ENCODE peak calls at places on chromosome 3, in ten cellular contexts. V is HepG2, C is stomach, E is K562, I is breast epithelium, D is suprapubic skin, X is HCT116, B is SK-N-SH, L is GM23338, W is sigmoid colon. A is an unnamed sample.

GRCh38 chr3:116046350-116046749 is 398.9 kb downstream of the LSAMP start:
- DNase-seq in E (no peak), D (no peak), C (no peak), B (peak; percentile 65), I (no peak), L (no peak), V (no peak), X (no peak), W (no peak), A (no peak)

GRCh38 chr3:64885055-64885454 is 197.3 kb upstream of the ADAMTS9 start:
- DNase-seq in B (no peak), V (no peak), I (no peak), C (no peak), W (no peak), E (no peak), X (no peak), D (no peak), L (no peak), A (no peak)

GRCh38 chr3:69866988-69867720 is 127.9 kb downstream of the MITF start:
- DNase-seq in I (no peak), C (no peak), X (no peak), D (no peak), W (no peak), L (no peak), E (no peak), V (no peak), B (no peak), A (no peak)

GRCh38 chr3:116306720-116307119 is 138.6 kb downstream of the LSAMP start:
- DNase-seq in C (no peak), I (no peak), D (no peak), L (peak; percentile 44), W (no peak), B (no peak), E (no peak), V (no peak), X (no peak), A (no peak)

GRCh38 chr3:114680299-114680698 is 386.5 kb downstream of the TIGIT start:
- DNase-seq in V (no peak), L (no peak), B (no peak), I (no peak), X (no peak), D (no peak), E (no peak), C (no peak), W (no peak), A (no peak)

GRCh38 chr3:172808969-172809546 is 58.5 kb downstream of the ECT2 start:
- DNase-seq in V (peak; percentile 7), L (peak; percentile 46), D (no peak), E (peak; percentile 47), C (no peak), W (no peak), B (no peak), I (no peak), X (peak; percentile 21), A (no peak)

GRCh38 chr3:29755416-29755815 is 474.5 kb downstream of the RBMS3 start:
- DNase-seq in I (no peak), W (no peak), B (no peak), D (no peak), X (no peak), E (no peak), V (no peak), C (no peak), L (no peak), A (no peak)

GRCh38 chr3:129974451-129975331 is at the start of gene TRH:
- DNase-seq in B (peak; percentile 68), E (no peak), V (no peak), L (peak; percentile 63), W (no peak), I (no peak), C (no peak), X (no peak), D (no peak), A (no peak)

GRCh38 chr3:95217661-95218060 is 1154.8 kb downstream of the NSUN3 start:
- DNase-seq in L (no peak), D (no peak), I (no peak), W (no peak), E (no peak), C (no peak), X (no peak), V (no peak), B (no peak), A (no peak)

GRCh38 chr3:5250467-5251195 is 63.1 kb downstream of the EDEM1 start:
- DNase-seq in C (peak; percentile 41), B (peak; percentile 37), V (peak; percentile 62), E (no peak), L (no peak), W (no peak), I (peak; percentile 20), D (peak; percentile 8), X (no peak), A (peak; percentile 15)

GRCh38 chr3:107928084-107928445 is 162.8 kb downstream of the CD47 start:
- DNase-seq in L (peak; percentile 54), I (no peak), X (no peak), D (no peak), B (peak; percentile 49), C (no peak), W (no peak), V (no peak), E (no peak), A (peak; percentile 8)

GRCh38 chr3:17140670-17141505 is 256.1 kb downstream of the PLCL2 start:
- DNase-seq in I (no peak), L (no peak), D (no peak), C (no peak), W (no peak), V (no peak), B (no peak), E (no peak), X (no peak), A (no peak)

GRCh38 chr3:75985432-75985831 is 200.1 kb upstream of the ZNF717 start:
- DNase-seq in E (no peak), X (no peak), I (no peak), C (no peak), V (no peak), D (no peak), B (no peak), W (no peak), L (no peak), A (no peak)

GRCh38 chr3:13110678-13111116 is 37.5 kb upstream of the IQSEC1 start:
- DNase-seq in D (no peak), W (no peak), B (no peak), I (peak; percentile 57), X (no peak), E (no peak), C (no peak), L (no peak), V (no peak), A (peak; percentile 67)

GRCh38 chr3:46662771-46663551 is 30.5 kb downstream of the ALS2CL start:
- DNase-seq in W (peak; percentile 68), V (no peak), D (peak; percentile 80), E (no peak), L (no peak), X (no peak), I (peak; percentile 33), B (peak; percentile 27), C (peak; percentile 28), A (peak; percentile 18)

GRCh38 chr3:63333815-63334214 is 55.7 kb downstream of the SYNPR start:
- DNase-seq in V (no peak), W (no peak), C (no peak), B (no peak), L (peak; percentile 41), E (no peak), D (no peak), X (no peak), I (no peak), A (no peak)

GRCh38 chr3:53824795-53825194 is 21.4 kb downstream of the CHDH start:
- DNase-seq in L (no peak), E (no peak), D (peak; percentile 23), W (peak; percentile 22), C (peak; percentile 9), V (no peak), B (no peak), X (no peak), I (no peak), A (no peak)

GRCh38 chr3:10738688-10739372 is 77.2 kb upstream of the SLC6A11 start:
- DNase-seq in C (peak; percentile 71), I (peak; percentile 64), X (peak; percentile 43), E (peak; percentile 82), B (peak; percentile 81), D (no peak), L (peak; percentile 91), V (peak; percentile 38), W (peak; percentile 80), A (peak; percentile 63)
- TF ChIP-seq POLR2AphosphoS5 in C (no peak), I (no peak), X (no peak), E (no peak), B (no peak), D (no peak), L (no peak), V (no peak), W (no peak), A (no peak)

GRCh38 chr3:194869482-194870169 is 183.9 kb downstream of the FAM43A start:
- DNase-seq in V (no peak), W (no peak), L (no peak), X (peak; percentile 69), B (no peak), D (no peak), I (no peak), E (no peak), C (no peak), A (no peak)
- H3K4me1 ChIP-seq in V (peaks cover 16% of the 10 kb centered on the region), W (peaks cover 11% of the 10 kb centered on the region), L (peaks cover 18% of the 10 kb centered on the region), X (peaks cover 37% of the 10 kb centered on the region), B (peaks cover 32% of the 10 kb centered on the region), D (peaks cover 38% of the 10 kb centered on the region), I (peaks cover 10% of the 10 kb centered on the region), E (no peaks in the 10 kb centered on the region), C (peaks cover 33% of the 10 kb centered on the region), A (peaks cover 64% of the 10 kb centered on the region)

DNA sequence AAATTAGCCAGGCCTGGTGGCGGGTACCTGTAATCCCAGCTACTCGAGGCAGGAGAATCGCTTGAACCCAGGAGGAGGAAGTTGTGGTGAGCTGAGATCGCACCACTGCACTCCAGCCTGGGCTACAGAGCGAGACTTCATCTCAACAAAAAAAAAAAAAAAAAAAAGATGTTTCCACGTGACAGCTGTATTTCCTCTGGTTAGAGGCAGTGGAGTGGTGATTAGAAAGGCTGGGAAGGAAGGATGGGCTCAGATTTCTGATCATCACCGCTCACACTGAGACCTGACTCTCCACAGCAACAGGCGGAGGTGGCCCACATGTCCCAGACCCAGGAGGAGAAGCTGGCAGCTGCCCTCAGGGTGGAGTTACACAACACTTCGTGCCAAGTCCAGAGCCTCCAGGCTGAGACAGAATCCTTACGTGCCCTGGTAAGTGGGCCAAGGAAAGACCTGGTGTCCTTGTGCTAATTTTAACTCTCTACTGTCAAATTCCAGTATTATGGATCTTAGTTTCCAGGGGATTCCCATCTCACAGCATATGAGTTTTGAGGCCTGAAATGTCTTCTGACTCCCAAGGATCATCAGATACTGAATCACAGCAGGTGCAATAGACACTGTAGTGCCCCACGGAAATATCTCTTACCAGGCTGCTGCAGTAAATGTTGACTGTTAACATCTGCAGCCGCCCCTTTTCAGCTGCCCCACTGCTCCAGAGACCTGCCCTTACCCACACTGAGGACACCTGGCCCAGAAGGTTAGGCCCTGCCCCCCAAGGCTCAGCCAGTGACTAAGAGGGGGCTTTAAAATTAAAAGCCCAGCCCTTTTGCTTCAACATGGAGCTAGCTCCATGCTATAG is 66.9 kb downstream of the BFSP2 start:
- DNase-seq in V (no peak), L (no peak), D (no peak), E (no peak), X (no peak), B (no peak), I (no peak), C (no peak), W (no peak), A (no peak)
- H3K4me3 ChIP-seq in V (no peak overlapping the region), L (no peak overlapping the region), D (no peak overlapping the region), E (no peak overlapping the region), X (no peak overlapping the region), B (no peak overlapping the region), I (no peak overlapping the region), C (no peak overlapping the region), W (no peak overlapping the region), A (no peak overlapping the region)

GRCh38 chr3:197749601-197750395 is at the start of gene FYTTD1:
- DNase-seq in C (peak; percentile 94), B (peak; percentile 96), I (peak; percentile 84), D (peak; percentile 91), W (peak; percentile 95), V (peak; percentile 50), L (peak; percentile 77), X (peak; percentile 61), E (peak; percentile 93), A (peak; percentile 93)
- TF ChIP-seq POLR2AphosphoS5 in C (no peak), B (peak; percentile 79), I (peak; percentile 54), D (no peak), W (peak; percentile 94), V (peak; percentile 49), L (peak; percentile 6), X (peak; percentile 83), E (peak; percentile 71), A (peak; percentile 81)